ENCODE peak calls at places on chromosomes 5 and 9, in four cellular contexts. L is suprapubic skin, W is IMR-90, Y is tibial nerve. X is an unnamed sample. For H3K36me3 and H3K27me3, the result is how much of the 10 kb centered on the place peaks cover.

GRCh38 chr5:158970569-158971014 is 129.1 kb downstream of the EBF1 start:
- DNase-seq in L (no peak), W (peak), Y (no peak), X (no peak)

GRCh38 chr5:141945511-141946024 is 12.4 kb downstream of the PCDH12 start:
- DNase-seq in L (no peak), W (no peak), Y (no peak), X (no peak)

GRCh38 chr9:106757539-106757938 is 105.4 kb upstream of the ZNF462 start:
- DNase-seq in L (no peak), W (no peak), Y (no peak), X (no peak)

GRCh38 chr9:134601764-134602163 is 39.8 kb upstream of the COL5A1 start:
- DNase-seq in L (peak), W (peak), Y (peak), X (no peak)

GRCh38 chr9:121650220-121651013 is 1.0 kb upstream of the DAB2IP start:
- DNase-seq in L (no peak), W (peak), Y (no peak), X (peak)

GRCh38 chr5:149472399-149472798 is 78.8 kb downstream of the CSNK1A1 start:
- DNase-seq in L (no peak), W (no peak), Y (no peak), X (no peak)

GRCh38 chr5:134527156-134527960 is 1.9 kb downstream of the JADE2 start:
- DNase-seq in L (peak), W (peak), Y (peak), X (peak)

GRCh38 chr9:109181284-109181683 is 14.2 kb upstream of the FRRS1L start:
- DNase-seq in L (no peak), W (no peak), Y (no peak), X (no peak)

GRCh38 chr9:116303270-116303904 is 149.8 kb downstream of the PAPPA start:
- DNase-seq in L (no peak), W (no peak), Y (no peak), X (no peak)

GRCh38 chr9:70549926-70550325 is 135.5 kb upstream of the KLF9 start:
- DNase-seq in L (no peak), W (no peak), Y (no peak), X (no peak)

GRCh38 chr9:14395300-14396082 is 81.5 kb upstream of the NFIB start:
- DNase-seq in L (no peak), W (no peak), Y (no peak), X (no peak)

GRCh38 chr9:131824953-131825495 is 85.1 kb upstream of the RAPGEF1 start:
- DNase-seq in L (no peak), W (no peak), Y (no peak), X (no peak)

GRCh38 chr9:135273077-135273476 is 185.6 kb downstream of the OLFM1 start:
- DNase-seq in L (no peak), W (no peak), Y (no peak), X (no peak)

GRCh38 chr5:74034738-74035137 is 408.7 kb downstream of the ARHGEF28 start:
- DNase-seq in L (no peak), W (peak), Y (no peak), X (no peak)

GRCh38 chr9:114720296-114720695 is 38.3 kb upstream of the TEX48 start:
- DNase-seq in L (no peak), W (peak), Y (no peak), X (no peak)

GRCh38 chr5:102561894-102562760 is 63.3 kb upstream of the SLCO6A1 start:
- DNase-seq in L (no peak), W (peak), Y (no peak), X (no peak)

GRCh38 chr5:160280384-160281090 is 31.8 kb downstream of the CCNJL start:
- DNase-seq in L (no peak), W (no peak), Y (no peak), X (no peak)

GRCh38 chr5:96256795-96257470 is 176.1 kb downstream of the PCSK1 start:
- DNase-seq in L (peak), W (peak), Y (no peak), X (peak)

GRCh38 chr9:136539427-136540412 is 6.1 kb downstream of the NOTCH1 start:
- DNase-seq in L (peak), W (no peak), Y (peak), X (peak)

GRCh38 chr5:37506722-37507121 is 127.6 kb downstream of the WDR70 start:
- DNase-seq in L (no peak), W (no peak), Y (no peak), X (no peak)

GRCh38 chr9:104963076-104963475 is 35.1 kb upstream of the ABCA1 start:
- DNase-seq in L (no peak), W (no peak), Y (no peak), X (no peak)
- H3K36me3 ChIP-seq in L (under half), W (under half), Y (under half), X (under half)

GRCh38 chr5:181245427-181246275 is 1.9 kb upstream of the RACK1 start:
- DNase-seq in L (peak), W (no peak), Y (no peak), X (peak)

GRCh38 chr5:181243020-181243520 is 636 bp downstream of the RACK1 start:
- DNase-seq in L (no peak), W (no peak), Y (no peak), X (no peak)

GRCh38 chr5:181241393-181241975 is 2.2 kb downstream of the RACK1 start:
- DNase-seq in L (no peak), W (peak), Y (no peak), X (no peak)

GRCh38 chr5:181242031-181242451 is 1.7 kb downstream of the RACK1 start:
- DNase-seq in L (no peak), W (no peak), Y (no peak), X (no peak)

GRCh38 chr5:181243521-181244307 is at the start of gene RACK1:
- DNase-seq in L (peak), W (peak), Y (peak), X (peak)
- TF ChIP-seq POLR2A in L (peak), W (peak), Y (peak), X (peak)

DNA sequence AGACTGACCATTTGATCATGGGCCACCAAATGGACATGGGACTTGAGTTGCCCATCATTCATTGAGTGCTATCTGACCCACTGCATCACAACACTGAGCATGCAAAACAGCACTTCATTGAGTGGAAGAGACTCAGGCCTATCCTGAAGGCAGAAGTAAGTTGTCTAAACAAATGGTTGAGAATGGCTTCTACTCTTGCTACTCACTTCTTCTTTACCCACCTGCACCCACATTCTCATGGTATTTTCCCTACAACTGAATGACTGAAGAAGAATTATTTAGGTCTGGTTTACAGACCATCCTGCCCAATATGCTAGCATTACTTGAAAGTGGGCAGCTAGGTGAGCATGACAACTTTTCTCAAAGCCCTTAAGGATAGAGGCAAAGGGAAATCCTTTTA is 41.0 kb upstream of the PIP5K1B start:
- DNase-seq in L (no peak), W (no peak), Y (no peak), X (no peak)
- H3K27me3 ChIP-seq in L (under half), W (under half), Y (under half), X (under half)

DNA sequence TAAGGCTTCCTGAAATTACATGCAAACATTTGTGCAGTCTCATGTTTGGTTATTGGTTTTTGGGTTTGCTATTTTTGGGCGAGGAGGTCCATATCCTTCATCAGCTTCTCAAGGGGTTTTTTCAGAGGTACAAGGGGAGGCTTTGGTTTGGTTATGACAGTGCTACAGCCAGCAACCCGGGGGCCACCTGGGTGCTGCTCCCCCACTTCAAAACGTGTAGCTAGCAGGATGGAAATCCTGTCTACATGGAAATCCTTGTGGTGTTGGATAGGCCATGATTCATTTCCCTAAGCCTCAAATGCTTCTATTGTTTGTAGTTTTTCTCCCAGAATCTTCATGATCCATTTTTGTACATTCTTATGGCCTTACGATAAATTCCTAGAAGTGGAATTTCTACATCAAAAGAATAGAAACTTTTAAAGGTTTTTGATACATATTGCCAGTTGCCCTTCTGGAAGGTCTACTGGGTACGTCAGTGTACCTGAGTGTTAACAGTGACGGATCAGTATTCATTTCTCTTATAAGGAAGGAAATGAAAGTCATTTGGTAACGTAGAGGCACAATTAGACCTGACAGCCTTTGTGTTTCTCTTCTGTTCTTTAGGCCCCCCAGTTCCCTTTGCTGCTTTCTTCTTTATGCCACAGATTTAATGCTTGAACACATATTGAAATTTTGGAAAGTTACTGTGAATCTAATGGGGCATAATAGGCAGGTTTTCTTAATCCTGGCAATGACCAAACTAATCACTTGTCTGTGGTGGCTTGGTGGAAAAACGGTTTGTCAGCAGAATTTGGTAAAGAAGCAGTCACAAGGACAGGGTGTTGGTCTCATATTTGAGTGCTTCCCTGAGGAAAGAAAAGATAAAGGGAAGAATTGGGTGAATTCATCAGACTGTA is 69.7 kb upstream of the ABL1 start:
- DNase-seq in L (no peak), W (peak), Y (no peak), X (no peak)
- H3K36me3 ChIP-seq in L (under half), W (under half), Y (under half), X (under half)

X was measured in body of pancreas.